ENCODE peak calls at places on chromosomes 4 and X, in five cellular contexts. W is HCT116, B is PC-3, P is MM.1S, M is neural progenitor cell. R is an unnamed sample.

GRCh38 chr4:112910109-112910736 is 139.2 kb upstream of the ANK2 start:
- DNase-seq in W (no peak), B (peak; percentile 9), P (no peak), M (peak; percentile 11), R (peak; percentile 70)

GRCh38 chr4:13537832-13538177 is 6.5 kb downstream of the NKX3-2 start:
- DNase-seq in W (no peak), B (no peak), P (no peak), M (no peak), R (no peak)

GRCh38 chr4:39713691-39714090 is 15.8 kb downstream of the UBE2K start:
- DNase-seq in W (no peak), B (no peak), P (peak; percentile 62), M (no peak), R (peak; percentile 71)

GRCh38 chrX:153075366-153075765 is 3.1 kb downstream of the PNMA6A start:
- DNase-seq in W (no peak), B (no peak), P (no peak), M (no peak), R (no peak)

GRCh38 chrX:23525531-23525930 is 141.8 kb upstream of the PRDX4 start:
- DNase-seq in W (no peak), B (peak; percentile 82), P (no peak), M (no peak), R (no peak)

GRCh38 chr4:52657630-52658501 is 1.2 kb downstream of the USP46 start:
- DNase-seq in W (peak; percentile 6), B (peak; percentile 47), P (no peak), M (peak; percentile 72), R (peak; percentile 49)

GRCh38 chr4:5824635-5825034 is 68.3 kb downstream of the CRMP1 start:
- DNase-seq in W (peak; percentile 23), B (peak; percentile 55), P (peak; percentile 63), M (peak; percentile 53), R (peak; percentile 65)

GRCh38 chrX:47224896-47225290 is 6.4 kb downstream of the CDK16 start:
- DNase-seq in W (no peak), B (no peak), P (no peak), M (no peak), R (no peak)

GRCh38 chr4:129550281-129550785 is 454.4 kb downstream of the C4orf33 start:
- DNase-seq in W (no peak), B (no peak), P (no peak), M (no peak), R (no peak)

GRCh38 chrX:110175146-110175545 is 142.7 kb downstream of the AMMECR1 start:
- DNase-seq in W (no peak), B (no peak), P (no peak), M (no peak), R (no peak)

GRCh38 chrX:122517781-122518180 is 666.3 kb upstream of the GRIA3 start:
- DNase-seq in W (no peak), B (peak; percentile 42), P (no peak), M (no peak), R (peak; percentile 24)

GRCh38 chr4:10185518-10186227 is 69.1 kb upstream of the WDR1 start:
- DNase-seq in W (no peak), B (no peak), P (no peak), M (no peak), R (no peak)

GRCh38 chr4:144820115-144820514 is 174.2 kb downstream of the HHIP start:
- DNase-seq in W (no peak), B (no peak), P (no peak), M (no peak), R (peak; percentile 56)

GRCh38 chr4:7417639-7418038 is 17.1 kb downstream of the PSAPL1 start:
- DNase-seq in W (no peak), B (no peak), P (no peak), M (no peak), R (no peak)

GRCh38 chr4:77095101-77095826 is 19.5 kb upstream of the CCNI start:
- DNase-seq in W (peak; percentile 49), B (peak; percentile 62), P (peak; percentile 79), M (peak; percentile 88), R (peak; percentile 80)

GRCh38 chrX:39984191-39984956 is 113.4 kb downstream of the BCOR start:
- DNase-seq in W (no peak), B (no peak), P (no peak), M (no peak), R (peak; percentile 56)

GRCh38 chr4:45350438-45350837 is 624.1 kb upstream of the GNPDA2 start:
- DNase-seq in W (no peak), B (peak; percentile 2), P (peak; percentile 39), M (no peak), R (peak; percentile 43)

GRCh38 chr4:86934147-86934771 is 552 bp upstream of the AFF1 start:
- DNase-seq in W (no peak), B (no peak), P (no peak), M (peak; percentile 35), R (peak; percentile 62)

GRCh38 chr4:73523126-73523525 is 41.6 kb downstream of the AFM start:
- DNase-seq in W (no peak), B (peak; percentile 75), P (no peak), M (no peak), R (no peak)

GRCh38 chr4:39526810-39527295 is 386 bp downstream of the UGDH start:
- DNase-seq in W (no peak), B (peak; percentile 3), P (peak; percentile 9), M (peak; percentile 29), R (no peak)

GRCh38 chrX:10010686-10011085 is 43.5 kb downstream of the CLDN34 start:
- DNase-seq in W (no peak), B (peak; percentile 49), P (no peak), M (peak; percentile 50), R (peak; percentile 69)

GRCh38 chrX:8868906-8869305 is 67.7 kb upstream of the FAM9A start:
- DNase-seq in W (no peak), B (peak; percentile 57), P (no peak), M (no peak), R (peak; percentile 67)

GRCh38 chrX:51893931-51894696 is 691 bp downstream of the MAGED1 start:
- DNase-seq in W (no peak), B (peak; percentile 25), P (peak; percentile 6), M (peak; percentile 59), R (peak; percentile 53)

GRCh38 chr4:185165605-185166063 is 22.6 kb downstream of the SLC25A4 start:
- DNase-seq in W (no peak), B (no peak), P (peak; percentile 56), M (no peak), R (peak; percentile 53)

GRCh38 chr4:41427306-41427882 is 110.6 kb upstream of the LIMCH1 start:
- DNase-seq in W (no peak), B (no peak), P (no peak), M (no peak), R (no peak)

GRCh38 chr4:169492436-169493163 is 119.8 kb downstream of the NEK1 start:
- DNase-seq in W (peak; percentile 35), B (peak; percentile 62), P (peak; percentile 43), M (peak; percentile 44), R (peak; percentile 65)

GRCh38 chr4:67198757-67199156 is 346.5 kb downstream of the CENPC start:
- DNase-seq in W (no peak), B (peak; percentile 77), P (no peak), M (no peak), R (peak; percentile 2)

GRCh38 chr4:53541577-53542206 is 49.6 kb downstream of the LNX1 start:
- DNase-seq in W (no peak), B (peak; percentile 83), P (no peak), M (no peak), R (peak; percentile 95)

GRCh38 chrX:68997911-68998310 is 167.3 kb downstream of the PJA1 start:
- DNase-seq in W (no peak), B (peak; percentile 16), P (no peak), M (no peak), R (peak; percentile 63)

GRCh38 chrX:84165716-84166115 is 22.3 kb downstream of the RPS6KA6 start:
- DNase-seq in W (no peak), B (no peak), P (no peak), M (no peak), R (peak; percentile 24)

GRCh38 chr4:74412225-74412624 is 32.7 kb upstream of the AREG start:
- DNase-seq in W (no peak), B (no peak), P (no peak), M (no peak), R (no peak)

GRCh38 chr4:178415925-178416324 is 973.7 kb upstream of the AGA start:
- DNase-seq in W (no peak), B (no peak), P (no peak), M (no peak), R (no peak)

GRCh38 chrX:63835361-63835760 is 50.3 kb upstream of the ARHGEF9 start:
- DNase-seq in W (no peak), B (no peak), P (no peak), M (no peak), R (no peak)
- TF ChIP-seq EZH2phosphoT487 in W (no peak), B (no peak), P (no peak), M (no peak), R (no peak)

GRCh38 chrX:54042609-54043010 is 1.7 kb downstream of the PHF8 start:
- DNase-seq in W (peak; percentile 4), B (peak; percentile 67), P (peak; percentile 51), M (peak; percentile 81), R (peak; percentile 83)
- H3K9ac ChIP-seq in W (peak overlapping the region; percentile 80), B (peak overlapping the region; percentile 97), P (peak overlapping the region; percentile 91), M (no peak overlapping the region), R (peak overlapping the region; percentile 99)

DNA sequence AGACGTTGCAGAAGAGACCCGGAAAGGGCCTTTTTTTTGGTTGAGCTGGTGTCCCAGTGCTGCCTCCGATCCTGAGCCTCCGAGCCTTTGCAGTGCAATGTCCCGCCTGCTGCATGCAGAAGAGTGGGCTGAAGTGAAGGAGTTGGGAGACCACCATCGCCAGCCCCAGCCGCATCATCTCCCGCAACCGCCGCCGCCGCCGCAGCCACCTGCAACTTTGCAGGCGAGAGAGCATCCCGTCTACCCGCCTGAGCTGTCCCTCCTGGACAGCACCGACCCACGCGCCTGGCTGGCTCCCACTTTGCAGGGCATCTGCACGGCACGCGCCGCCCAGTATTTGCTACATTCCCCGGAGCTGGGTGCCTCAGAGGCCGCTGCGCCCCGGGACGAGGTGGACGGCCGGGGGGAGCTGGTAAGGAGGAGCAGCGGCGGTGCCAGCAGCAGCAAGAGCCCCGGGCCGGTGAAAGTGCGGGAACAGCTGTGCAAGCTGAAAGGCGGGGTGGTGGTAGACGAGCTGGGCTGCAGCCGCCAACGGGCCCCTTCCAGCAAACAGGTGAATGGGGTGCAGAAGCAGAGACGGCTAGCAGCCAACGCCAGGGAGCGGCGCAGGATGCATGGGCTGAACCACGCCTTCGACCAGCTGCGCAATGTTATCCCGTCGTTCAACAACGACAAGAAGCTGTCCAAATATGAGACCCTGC is 427 bp downstream of the ATOH1 start:
- DNase-seq in W (no peak), B (no peak), P (peak; percentile 42), M (peak; percentile 67), R (peak; percentile 24)
- TF ChIP-seq EZH2 in W (no peak), B (no peak), P (no peak), M (no peak), R (peak; percentile 43)

DNA sequence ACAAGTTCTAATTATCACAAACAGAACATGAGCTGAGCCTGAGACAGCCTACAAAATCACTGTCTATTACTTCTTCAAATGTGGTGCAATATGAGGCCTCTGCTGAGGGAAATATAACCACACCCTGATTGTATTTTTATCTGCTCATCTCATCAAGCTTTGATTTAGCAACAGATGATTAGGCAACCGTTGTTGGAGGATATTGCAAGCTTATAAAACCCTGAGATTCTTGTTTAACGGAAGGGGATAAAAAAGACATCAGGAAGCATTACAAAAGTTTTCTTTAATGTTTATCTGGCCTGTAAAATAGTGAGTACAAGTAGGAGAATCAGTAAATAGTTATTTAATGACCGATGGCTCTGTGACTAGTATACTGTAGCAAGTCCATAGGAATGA is 108.5 kb downstream of the ZNF330 start:
- DNase-seq in W (no peak), B (peak; percentile 95), P (no peak), M (no peak), R (peak; percentile 87)
- TF ChIP-seq EZH2phosphoT487 in W (no peak), B (no peak), P (no peak), M (no peak), R (peak; percentile 69)